ENCODE peak calls at places on chromosomes 4 and X, in seven cellular contexts. P, Z, Y, Q, F, W and K are unnamed samples.
A peak's percentile ranks its signal among the peaks of the same experiment; 100 is the strongest.

GRCh38 chrX:66221856-66222255 is 57.8 kb downstream of the HEPH start:
- DNase-seq in P (no peak), F (no peak), Q (no peak), Y (no peak), W (no peak), Z (no peak), K (no peak)

GRCh38 chr4:120066182-120066524 is 495 bp downstream of the MAD2L1 start:
- DNase-seq in Q (no peak), W (no peak), P (no peak), F (no peak), Z (no peak), Y (peak; percentile 87), K (no peak)

GRCh38 chrX:21958888-21959287 is 18.4 kb downstream of the SMS start:
- DNase-seq in P (no peak), F (peak; percentile 48), Y (no peak), W (no peak), Z (peak; percentile 59), Q (no peak), K (no peak)

GRCh38 chrX:139429913-139430312 is 100.6 kb upstream of the F9 start:
- DNase-seq in F (no peak), Z (no peak), P (no peak), W (no peak), Q (no peak), Y (peak; percentile 38), K (no peak)

GRCh38 chr4:76897522-76898384 is at the start of gene SOWAHB:
- DNase-seq in W (peak; percentile 93), F (no peak), Y (peak; percentile 79), Q (peak; percentile 80), P (peak; percentile 32), Z (no peak), K (peak; percentile 86)

GRCh38 chr4:15792974-15793373 is 14.8 kb downstream of the CD38 start:
- DNase-seq in Q (no peak), P (no peak), F (no peak), Z (no peak), W (no peak), Y (no peak), K (no peak)

GRCh38 chr4:170089274-170089742 is 448 bp downstream of the AADAT start:
- DNase-seq in W (peak; percentile 13), Q (no peak), P (peak; percentile 29), Z (peak; percentile 60), F (peak; percentile 39), Y (peak; percentile 72), K (peak; percentile 60)

GRCh38 chr4:184400375-184400870 is 73.9 kb downstream of the IRF2 start:
- DNase-seq in F (peak; percentile 97), Y (no peak), P (no peak), Q (no peak), Z (peak; percentile 52), W (no peak), K (no peak)

GRCh38 chr4:113905301-113905700 is 74.1 kb downstream of the ARSJ start:
- DNase-seq in P (no peak), Q (no peak), F (no peak), W (peak; percentile 49), Z (no peak), Y (no peak), K (no peak)

GRCh38 chr4:48943387-48943786 is 36.8 kb upstream of the OCIAD2 start:
- DNase-seq in Y (peak; percentile 82), Q (no peak), W (peak; percentile 40), F (no peak), Z (no peak), P (no peak), K (peak; percentile 67)

GRCh38 chr4:102472441-102473013 is 28.6 kb upstream of the NFKB1 start:
- DNase-seq in P (no peak), Z (no peak), Q (no peak), W (no peak), Y (no peak), F (no peak), K (no peak)

GRCh38 chrX:38175140-38175539 is 45.5 kb downstream of the SRPX start:
- DNase-seq in P (peak; percentile 41), W (peak; percentile 64), F (peak; percentile 28), Z (peak; percentile 28), Y (peak; percentile 67), Q (peak; percentile 45), K (peak; percentile 67)

DNA sequence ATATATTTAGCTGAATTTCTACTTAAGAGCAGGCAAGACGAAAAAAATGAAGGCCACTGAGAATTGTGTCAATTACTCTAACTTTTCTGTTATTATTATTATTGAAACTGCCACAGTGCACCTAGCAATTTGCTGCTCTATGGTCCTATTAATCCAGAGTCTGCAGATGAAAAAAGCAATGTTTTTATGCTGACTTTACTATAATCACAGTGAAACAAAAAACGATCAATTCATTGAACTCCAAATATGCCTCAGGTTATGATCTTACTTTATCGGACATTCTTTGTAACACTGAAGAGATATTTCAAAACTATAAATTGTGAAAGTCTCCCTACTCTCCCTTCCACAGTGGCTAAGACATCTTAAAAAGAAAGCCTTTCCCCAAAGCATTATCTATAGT is 474.4 kb downstream of the KCNIP4 start:
- DNase-seq in P (no peak), Q (no peak), Y (no peak), F (no peak), Z (no peak), W (no peak), K (no peak)
- H3K18ac ChIP-seq in P (no peak overlapping the region), Q (no peak overlapping the region), Y (no peak overlapping the region), F (no peak overlapping the region), Z (no peak overlapping the region), W (no peak overlapping the region), K (no peak overlapping the region)

DNA sequence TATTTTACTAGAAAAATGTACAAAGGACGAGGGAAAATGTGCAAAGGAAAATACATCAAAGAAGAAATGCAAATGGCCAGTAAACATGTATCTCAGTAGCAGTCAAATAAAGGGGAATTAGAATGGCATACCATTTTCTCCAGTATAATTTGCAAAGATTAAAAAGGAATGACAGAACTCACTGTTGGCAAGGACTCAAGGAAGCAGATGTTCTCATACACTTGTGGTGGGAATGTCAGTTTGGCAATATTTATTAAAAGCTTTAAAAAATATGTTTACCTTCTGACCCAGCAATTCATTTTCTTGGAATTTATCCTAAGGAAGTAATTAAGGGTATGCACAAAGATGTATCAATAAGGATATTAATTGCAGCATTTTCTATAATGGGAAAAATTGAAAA is 7.7 kb downstream of the CLCN5 start:
- DNase-seq in Z (no peak), W (no peak), F (peak; percentile 34), Q (no peak), Y (no peak), P (no peak), K (no peak)
- H3K4me2 ChIP-seq in Z (no peak overlapping the region), W (no peak overlapping the region), F (no peak overlapping the region), Q (no peak overlapping the region), Y (no peak overlapping the region), P (no peak overlapping the region), K (no peak overlapping the region)

DNA sequence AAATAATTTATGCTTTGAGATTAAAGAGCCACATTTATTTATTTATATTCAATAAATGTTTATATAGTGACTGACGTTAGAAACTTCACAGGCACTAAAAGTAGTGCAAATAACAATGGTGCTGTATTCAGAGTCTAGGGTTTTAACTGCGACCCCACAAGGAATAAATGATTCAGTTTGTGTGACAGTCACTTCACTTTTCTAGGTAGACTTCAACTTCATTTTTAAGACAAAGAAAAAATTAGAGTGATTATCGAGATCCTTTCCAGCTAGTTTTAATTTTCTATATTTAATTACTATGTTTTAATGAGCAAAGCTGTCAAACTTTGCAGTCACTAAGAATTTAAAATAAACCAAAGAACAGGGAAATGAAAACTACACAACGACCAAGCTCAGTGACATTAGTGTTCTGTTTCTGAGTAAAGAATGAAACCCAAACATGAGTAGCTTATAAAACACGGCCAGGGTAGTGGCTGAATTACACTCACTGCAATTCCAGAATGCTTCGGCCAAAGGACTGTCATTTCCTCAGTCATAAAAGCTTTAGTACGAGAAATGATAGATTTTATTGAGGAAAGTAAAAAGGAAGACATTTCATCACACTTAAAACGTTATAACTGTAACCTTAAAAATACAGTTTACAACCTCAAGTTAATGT is 38.6 kb downstream of the ADGRA3 start:
- DNase-seq in W (no peak), Q (no peak), Y (no peak), Z (no peak), P (no peak), F (no peak), K (no peak)
- H3K27ac ChIP-seq in W (no peak overlapping the region), Q (no peak overlapping the region), Y (no peak overlapping the region), Z (no peak overlapping the region), P (no peak overlapping the region), F (no peak overlapping the region), K (no peak overlapping the region)

DNA sequence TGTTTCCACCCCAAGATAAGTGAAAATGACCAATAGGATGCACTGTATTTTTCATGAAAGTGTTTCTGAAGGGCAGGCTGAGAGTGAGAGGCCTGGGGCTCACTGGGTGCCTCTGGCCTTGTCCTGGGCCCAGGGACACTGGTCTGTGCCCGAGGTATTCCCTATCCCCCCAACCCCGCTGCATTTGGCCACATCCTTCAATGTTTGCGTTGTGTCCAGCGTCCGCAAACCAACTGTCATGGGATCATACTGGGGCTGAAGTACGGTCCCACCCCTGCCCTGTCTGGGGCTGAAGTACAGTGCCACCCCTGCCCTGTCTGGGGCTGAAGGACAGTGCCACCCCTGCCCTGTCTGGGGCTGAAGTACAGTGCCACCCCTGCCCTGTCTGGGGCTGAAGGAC is 22.0 kb upstream of the MSANTD1 start:
- DNase-seq in W (no peak), F (no peak), Z (no peak), P (no peak), Q (no peak), Y (no peak), K (no peak)
- H3K18ac ChIP-seq in W (no peak overlapping the region), F (no peak overlapping the region), Z (no peak overlapping the region), P (no peak overlapping the region), Q (no peak overlapping the region), Y (no peak overlapping the region), K (no peak overlapping the region)

GRCh38 chr4:53483250-53483649 is 105.8 kb downstream of the FIP1L1 start:
- DNase-seq in F (no peak), Z (no peak), W (no peak), P (no peak), Y (no peak), Q (no peak), K (no peak)

GRCh38 chr4:53479731-53480525 is 102.5 kb downstream of the FIP1L1 start:
- DNase-seq in Y (no peak), Z (no peak), F (peak; percentile 73), P (no peak), W (no peak), Q (no peak), K (no peak)

GRCh38 chr4:53481586-53481985 is 104.1 kb downstream of the FIP1L1 start:
- DNase-seq in F (no peak), Y (no peak), P (no peak), W (no peak), Q (no peak), Z (no peak), K (no peak)

GRCh38 chr4:53478671-53479456 is 101.4 kb downstream of the FIP1L1 start:
- DNase-seq in Z (peak; percentile 60), Y (no peak), W (no peak), P (no peak), Q (no peak), F (peak; percentile 94), K (no peak)

DNA sequence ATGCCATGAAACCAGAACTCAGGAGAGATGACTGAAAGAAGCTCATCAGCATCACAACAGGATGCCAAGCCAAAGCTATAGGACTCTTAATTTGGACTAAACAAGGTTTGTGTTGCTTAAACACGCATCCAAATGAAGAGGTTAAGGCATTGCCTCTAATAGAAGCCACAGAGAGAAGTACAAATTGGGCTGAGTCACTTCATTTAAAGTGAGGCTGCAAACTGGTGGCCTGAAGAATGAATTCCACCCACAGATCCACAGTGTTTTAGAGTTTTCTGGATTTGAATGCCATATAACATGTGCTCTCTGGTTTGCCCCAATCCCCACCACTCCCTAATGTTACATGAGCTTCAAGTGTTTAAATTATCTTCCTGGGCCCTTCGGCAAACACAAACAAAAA is 103.5 kb downstream of the FIP1L1 start:
- DNase-seq in Q (no peak), F (peak; percentile 17), Z (no peak), Y (no peak), P (no peak), W (no peak), K (no peak)
- H3K4me2 ChIP-seq in Q (no peak overlapping the region), F (no peak overlapping the region), Z (no peak overlapping the region), Y (no peak overlapping the region), P (no peak overlapping the region), W (no peak overlapping the region), K (no peak overlapping the region)

GRCh38 chr4:57020467-57021101 is 41.9 kb downstream of the POLR2B start:
- DNase-seq in P (no peak), F (peak; percentile 94), Y (no peak), W (peak; percentile 7), Z (peak; percentile 89), Q (no peak), K (no peak)
- H3K27ac ChIP-seq in P (no peak overlapping the region), F (no peak overlapping the region), Y (no peak overlapping the region), W (no peak overlapping the region), Z (peak overlapping the region; percentile 45), Q (no peak overlapping the region), K (no peak overlapping the region)